ENCODE peak calls at places on chromosomes 4 and X, in six cellular contexts. One of them, this sample, is unnamed. For H3K4me1 and H4K20me1, the result is how much of the 10 kb centered on the place peaks cover.

GRCh38 chrX:96182366-96182765 is 502.3 kb upstream of the DIAPH2 start:
- DNase-seq in GM23248: peak
- DNase-seq in K562: no peak
- DNase-seq in GM12878: no peak
- DNase-seq in OCI-LY7: no peak
- DNase-seq in keratinocyte: no peak
- DNase-seq in this sample: peak

GRCh38 chr4:66575024-66575696 is 904.9 kb upstream of the EPHA5 start:
- DNase-seq in GM23248: no peak
- DNase-seq in OCI-LY7: no peak
- DNase-seq in keratinocyte: no peak
- DNase-seq in GM12878: no peak
- DNase-seq in K562: no peak
- DNase-seq in this sample: peak

GRCh38 chr4:99645638-99646037 is 12.0 kb downstream of the C4orf54 start:
- DNase-seq in OCI-LY7: no peak
- DNase-seq in keratinocyte: no peak
- DNase-seq in GM23248: no peak
- DNase-seq in K562: no peak
- DNase-seq in GM12878: no peak
- DNase-seq in this sample: no peak

GRCh38 chr4:33649015-33649414 is 2595.3 kb downstream of the ARAP2 start:
- DNase-seq in GM12878: no peak
- DNase-seq in GM23248: peak
- DNase-seq in OCI-LY7: no peak
- DNase-seq in keratinocyte: no peak
- DNase-seq in K562: no peak
- DNase-seq in this sample: no peak

GRCh38 chrX:91122141-91122540 is 312.5 kb upstream of the PABPC5 start:
- DNase-seq in GM23248: no peak
- DNase-seq in keratinocyte: no peak
- DNase-seq in K562: no peak
- DNase-seq in GM12878: no peak
- DNase-seq in OCI-LY7: no peak
- DNase-seq in this sample: no peak

GRCh38 chr4:69032847-69033638 is 63.2 kb upstream of the UGT2B7 start:
- DNase-seq in OCI-LY7: no peak
- DNase-seq in GM12878: no peak
- DNase-seq in K562: no peak
- DNase-seq in GM23248: no peak
- DNase-seq in keratinocyte: no peak
- DNase-seq in this sample: no peak

GRCh38 chr4:145066063-145066501 is 31.9 kb downstream of the ANAPC10 start:
- DNase-seq in keratinocyte: no peak
- DNase-seq in K562: no peak
- DNase-seq in GM12878: no peak
- DNase-seq in GM23248: no peak
- DNase-seq in OCI-LY7: no peak
- DNase-seq in this sample: no peak

GRCh38 chr4:22906046-22906445 is 213.3 kb downstream of the GBA3 start:
- DNase-seq in GM23248: no peak
- DNase-seq in OCI-LY7: no peak
- DNase-seq in keratinocyte: no peak
- DNase-seq in GM12878: no peak
- DNase-seq in K562: no peak
- DNase-seq in this sample: no peak

GRCh38 chrX:32839781-32840180 is 371.6 kb downstream of the DMD start:
- DNase-seq in GM23248: no peak
- DNase-seq in keratinocyte: no peak
- DNase-seq in OCI-LY7: no peak
- DNase-seq in K562: no peak
- DNase-seq in GM12878: no peak
- DNase-seq in this sample: no peak

GRCh38 chr4:7209699-7210098 is 17.4 kb downstream of the SORCS2 start:
- DNase-seq in GM23248: peak
- DNase-seq in keratinocyte: no peak
- DNase-seq in K562: no peak
- DNase-seq in OCI-LY7: no peak
- DNase-seq in GM12878: no peak
- DNase-seq in this sample: no peak

GRCh38 chrX:63250253-63250868 is 100.8 kb downstream of the SPIN4 start:
- DNase-seq in K562: peak
- DNase-seq in GM23248: peak
- DNase-seq in OCI-LY7: peak
- DNase-seq in keratinocyte: peak
- DNase-seq in GM12878: peak
- DNase-seq in this sample: peak

GRCh38 chr4:27685947-27686346 is 825.3 kb downstream of the STIM2 start:
- DNase-seq in keratinocyte: no peak
- DNase-seq in GM23248: no peak
- DNase-seq in GM12878: no peak
- DNase-seq in K562: no peak
- DNase-seq in OCI-LY7: no peak
- DNase-seq in this sample: no peak

GRCh38 chrX:16639966-16640365 is 10.0 kb upstream of the S100G start:
- DNase-seq in GM23248: no peak
- DNase-seq in GM12878: no peak
- DNase-seq in OCI-LY7: no peak
- DNase-seq in K562: no peak
- DNase-seq in keratinocyte: no peak
- DNase-seq in this sample: no peak

GRCh38 chr4:53477038-53477565 is 99.7 kb downstream of the FIP1L1 start:
- DNase-seq in GM23248: no peak
- DNase-seq in keratinocyte: peak
- DNase-seq in OCI-LY7: no peak
- DNase-seq in GM12878: no peak
- DNase-seq in K562: no peak
- DNase-seq in this sample: no peak

GRCh38 chr4:137627938-137628460 is 95.7 kb upstream of the PCDH18 start:
- DNase-seq in GM23248: no peak
- DNase-seq in OCI-LY7: no peak
- DNase-seq in keratinocyte: no peak
- DNase-seq in GM12878: no peak
- DNase-seq in K562: no peak
- DNase-seq in this sample: no peak

GRCh38 chr4:169267070-169267469 is 3.7 kb downstream of the SH3RF1 start:
- DNase-seq in OCI-LY7: no peak
- DNase-seq in GM23248: no peak
- DNase-seq in keratinocyte: no peak
- DNase-seq in GM12878: no peak
- DNase-seq in K562: no peak
- DNase-seq in this sample: no peak

GRCh38 chr4:169271692-169272007 is 894 bp upstream of the SH3RF1 start:
- DNase-seq in keratinocyte: no peak
- DNase-seq in GM12878: no peak
- DNase-seq in OCI-LY7: no peak
- DNase-seq in GM23248: no peak
- DNase-seq in K562: no peak
- DNase-seq in this sample: no peak

GRCh38 chr4:169270156-169270809 is 473 bp downstream of the SH3RF1 start:
- DNase-seq in GM12878: no peak
- DNase-seq in K562: peak
- DNase-seq in GM23248: peak
- DNase-seq in OCI-LY7: no peak
- DNase-seq in keratinocyte: no peak
- DNase-seq in this sample: peak

GRCh38 chr4:169270810-169271691 is at the start of gene SH3RF1:
- DNase-seq in keratinocyte: no peak
- DNase-seq in K562: peak
- DNase-seq in GM23248: peak
- DNase-seq in OCI-LY7: no peak
- DNase-seq in GM12878: no peak
- DNase-seq in this sample: peak

DNA sequence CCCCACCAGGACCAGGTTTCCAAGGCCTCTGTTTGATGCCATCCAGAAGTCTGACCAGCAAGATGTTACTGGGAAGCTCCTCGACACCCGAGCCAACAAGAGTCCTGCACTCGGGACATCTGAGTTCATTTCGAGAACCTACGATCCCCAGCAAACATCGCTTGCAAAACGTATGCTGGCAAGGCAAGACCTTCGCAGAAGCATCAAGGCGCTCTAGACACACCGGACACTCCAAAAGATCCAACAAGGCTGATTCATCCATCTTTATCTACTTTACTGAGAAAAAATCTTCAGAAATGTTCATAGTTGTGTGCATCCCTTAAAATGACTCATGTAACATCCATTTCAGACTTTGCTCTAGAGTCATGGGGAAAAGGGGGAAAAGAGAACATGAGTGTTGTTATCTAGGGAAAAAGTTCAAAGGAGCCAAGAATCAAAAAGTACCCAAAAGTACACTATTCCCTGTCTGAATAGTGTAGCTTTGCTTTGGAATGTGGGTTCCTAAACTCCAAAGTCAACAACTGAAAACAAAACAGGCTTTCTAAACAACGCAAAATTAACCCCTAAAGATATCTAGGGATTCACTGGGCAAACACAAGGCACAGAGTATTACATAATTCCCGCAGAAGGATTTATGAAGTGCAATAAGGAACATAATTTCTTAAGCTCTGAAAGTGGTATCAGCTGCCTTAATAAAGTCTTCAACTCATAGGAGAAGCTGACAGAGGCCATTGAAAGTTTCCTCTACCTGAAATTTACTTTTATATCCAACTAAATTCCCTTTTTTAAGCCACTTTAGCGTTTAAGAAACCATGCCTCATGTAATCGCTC is 1.6 kb downstream of the SH3RF1 start:
- DNase-seq in GM23248: peak
- DNase-seq in K562: no peak
- DNase-seq in keratinocyte: no peak
- DNase-seq in GM12878: no peak
- DNase-seq in OCI-LY7: no peak
- DNase-seq in this sample: no peak
- H3K4me3 ChIP-seq in GM23248: peak
- H3K4me3 ChIP-seq in K562: no peak
- H3K4me3 ChIP-seq in keratinocyte: peak
- H3K4me3 ChIP-seq in GM12878: peak
- H3K4me3 ChIP-seq in OCI-LY7: no peak
- H3K4me3 ChIP-seq in this sample: peak

DNA sequence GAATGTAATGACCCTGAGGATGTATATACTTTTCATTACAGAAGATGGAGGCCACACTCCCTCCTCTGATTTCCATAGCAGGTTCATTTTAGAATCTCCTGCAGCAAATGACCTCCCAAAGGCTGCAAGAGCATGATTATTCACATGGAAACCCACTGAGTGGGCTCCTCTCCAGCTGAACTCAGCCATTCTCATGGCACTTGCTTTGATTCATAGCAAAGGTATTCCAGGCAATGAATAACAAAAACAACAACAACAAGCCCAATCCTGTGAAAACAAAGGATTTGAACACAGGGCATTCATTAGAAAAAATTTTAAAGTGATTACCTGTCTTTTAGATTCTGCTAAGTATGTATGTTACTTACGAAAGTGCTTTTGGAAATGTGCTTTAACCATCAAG is 894.0 kb upstream of the FRG1 start:
- DNase-seq in K562: no peak
- DNase-seq in GM23248: peak
- DNase-seq in keratinocyte: no peak
- DNase-seq in OCI-LY7: no peak
- DNase-seq in GM12878: no peak
- DNase-seq in this sample: no peak
- H3K4me1 ChIP-seq in K562: under half
- H3K4me1 ChIP-seq in GM23248: under half
- H3K4me1 ChIP-seq in keratinocyte: under half
- H3K4me1 ChIP-seq in OCI-LY7: under half
- H3K4me1 ChIP-seq in GM12878: under half
- H3K4me1 ChIP-seq in this sample: under half

GRCh38 chr4:24564488-24564887 is 19.9 kb downstream of the DHX15 start:
- DNase-seq in keratinocyte: no peak
- DNase-seq in GM12878: no peak
- DNase-seq in K562: no peak
- DNase-seq in OCI-LY7: no peak
- DNase-seq in GM23248: peak
- DNase-seq in this sample: no peak
- H4K20me1 ChIP-seq in keratinocyte: under half
- H4K20me1 ChIP-seq in GM12878: under half
- H4K20me1 ChIP-seq in K562: under half
- H4K20me1 ChIP-seq in OCI-LY7: half or more
- H4K20me1 ChIP-seq in GM23248: half or more
- H4K20me1 ChIP-seq in this sample: half or more

GRCh38 chr4:4386296-4386735 is 586 bp upstream of the NSG1 start:
- DNase-seq in K562: peak
- DNase-seq in keratinocyte: no peak
- DNase-seq in GM23248: no peak
- DNase-seq in OCI-LY7: peak
- DNase-seq in GM12878: no peak
- DNase-seq in this sample: no peak
- H3K4me3 ChIP-seq in K562: no peak
- H3K4me3 ChIP-seq in keratinocyte: peak
- H3K4me3 ChIP-seq in GM23248: peak
- H3K4me3 ChIP-seq in OCI-LY7: peak
- H3K4me3 ChIP-seq in GM12878: no peak
- H3K4me3 ChIP-seq in this sample: no peak

DNA sequence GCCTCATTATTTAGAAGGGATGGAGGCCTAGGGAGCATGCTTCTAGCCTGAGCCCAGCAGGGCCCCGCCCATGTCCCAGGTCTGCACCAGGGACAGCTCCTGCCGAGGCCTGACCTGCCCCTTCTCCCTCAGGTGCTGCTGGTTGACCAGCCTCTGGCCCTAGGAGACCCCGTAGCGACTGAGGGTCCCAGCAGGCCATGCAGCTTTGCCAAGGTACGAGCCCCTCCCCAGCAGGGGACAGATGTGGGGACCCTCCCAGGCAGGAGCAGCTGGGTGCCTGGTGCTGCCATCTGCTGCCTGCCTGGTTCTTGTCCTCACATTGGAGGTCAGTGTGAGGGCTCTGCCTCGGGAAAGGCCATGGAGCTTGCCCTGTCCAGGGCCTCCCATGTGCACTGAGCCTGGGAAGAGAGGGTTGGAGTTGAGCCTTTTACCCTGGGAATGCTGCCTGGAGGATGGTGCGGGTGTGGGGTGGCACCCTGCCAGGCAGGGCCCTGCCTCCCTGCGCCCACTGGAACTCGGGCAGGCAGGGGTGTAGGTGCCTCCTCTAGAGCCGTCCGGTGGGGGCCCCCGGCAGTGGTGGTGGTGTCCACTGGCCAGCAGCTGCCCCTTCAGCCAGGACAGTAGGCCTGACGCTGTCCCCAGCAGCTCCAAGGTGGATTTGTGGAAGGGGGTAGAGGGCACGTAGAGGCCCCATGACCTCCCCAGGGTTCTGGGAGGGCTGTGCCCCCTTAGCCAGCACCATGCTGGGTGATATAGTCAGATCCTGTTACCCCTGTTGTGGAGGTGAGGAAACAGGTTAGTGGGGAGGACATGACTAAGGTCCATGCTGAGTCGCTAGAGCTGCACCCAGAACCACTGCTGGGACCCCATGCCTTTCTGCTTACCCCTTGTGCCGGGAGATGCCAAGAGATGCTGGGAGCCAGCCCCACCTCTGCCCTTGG is 2.2 kb upstream of the MSANTD1 start:
- DNase-seq in K562: no peak
- DNase-seq in keratinocyte: no peak
- DNase-seq in OCI-LY7: no peak
- DNase-seq in GM12878: no peak
- DNase-seq in GM23248: no peak
- DNase-seq in this sample: no peak
- H3K4me1 ChIP-seq in K562: under half
- H3K4me1 ChIP-seq in keratinocyte: under half
- H3K4me1 ChIP-seq in OCI-LY7: under half
- H3K4me1 ChIP-seq in GM12878: under half
- H3K4me1 ChIP-seq in GM23248: under half
- H3K4me1 ChIP-seq in this sample: under half